ENCODE peak calls at places on chromosome 16, in nine cellular contexts. Q is psoas muscle, M is IMR-90, N is breast epithelium, U is ovary, A is HepG2, V is lower lobe of right lung, X is lung, S is left ventricle myocardium inferior. H is an unnamed sample.

GRCh38 chr16:66717112-66717675 is 20.7 kb upstream of the CMTM4 start:
- DNase-seq in A (peak; percentile 64), X (no peak), U (peak; percentile 49), V (no peak), S (peak; percentile 27), M (peak; percentile 88), N (no peak), Q (peak; percentile 33), H (no peak)

GRCh38 chr16:19410435-19411153 is 7.1 kb upstream of the TMC5 start:
- DNase-seq in U (no peak), S (no peak), M (no peak), Q (no peak), N (no peak), V (peak; percentile 80), A (no peak), X (peak; percentile 46), H (peak; percentile 34)

GRCh38 chr16:48607056-48607825 is 2.7 kb downstream of the N4BP1 start:
- DNase-seq in U (no peak), A (no peak), S (no peak), X (peak; percentile 74), V (peak; percentile 64), N (peak; percentile 65), M (peak; percentile 67), Q (no peak), H (no peak)

GRCh38 chr16:83813818-83814653 is 6.3 kb downstream of the HSBP1 start:
- DNase-seq in Q (no peak), U (peak; percentile 67), N (no peak), X (no peak), V (no peak), A (peak; percentile 73), S (no peak), M (peak; percentile 80), H (peak; percentile 21)

GRCh38 chr16:56972403-56972802 is 10.7 kb downstream of the CETP start:
- DNase-seq in X (no peak), V (no peak), U (no peak), M (no peak), S (no peak), N (no peak), A (no peak), Q (no peak), H (no peak)

GRCh38 chr16:81946206-81946605 is 65.1 kb downstream of the SDR42E1 start:
- DNase-seq in M (no peak), N (no peak), Q (no peak), U (no peak), V (no peak), A (no peak), X (no peak), S (no peak), H (no peak)

GRCh38 chr16:79845734-79846135 is 245.2 kb upstream of the MAF start:
- DNase-seq in M (no peak), X (no peak), Q (no peak), V (no peak), S (no peak), N (no peak), U (no peak), A (no peak), H (peak; percentile 30)

GRCh38 chr16:88920618-88921602 is 54.5 kb upstream of the PABPN1L start:
- DNase-seq in S (peak; percentile 85), N (no peak), U (peak; percentile 57), X (peak; percentile 62), M (peak; percentile 61), V (peak; percentile 73), A (no peak), Q (peak; percentile 78), H (no peak)

GRCh38 chr16:6728381-6728780 is 604.3 kb upstream of the RBFOX1 start:
- DNase-seq in V (no peak), N (no peak), A (no peak), Q (no peak), M (no peak), U (no peak), X (no peak), S (no peak), H (no peak)

GRCh38 chr16:4115209-4115940 is 867 bp downstream of the ADCY9 start:
- DNase-seq in Q (peak; percentile 66), N (no peak), A (no peak), V (peak; percentile 75), X (no peak), S (peak; percentile 67), U (peak; percentile 75), M (peak; percentile 74), H (peak; percentile 27)

GRCh38 chr16:23274968-23275367 is 27.1 kb upstream of the SCNN1B start:
- DNase-seq in A (peak; percentile 36), M (no peak), X (no peak), N (no peak), U (no peak), V (no peak), S (no peak), Q (no peak), H (no peak)

GRCh38 chr16:50360779-50361178 is 8.0 kb downstream of the BRD7 start:
- DNase-seq in S (no peak), N (no peak), Q (no peak), A (no peak), V (no peak), M (no peak), X (no peak), U (no peak), H (no peak)

GRCh38 chr16:81551821-81552304 is 107.3 kb downstream of the CMIP start:
- DNase-seq in N (no peak), M (peak; percentile 71), A (no peak), V (peak; percentile 41), U (no peak), Q (peak; percentile 33), X (no peak), S (peak; percentile 36), H (no peak)

GRCh38 chr16:5010576-5011329 is 23.0 kb downstream of the NAGPA start:
- DNase-seq in Q (no peak), V (no peak), X (no peak), N (no peak), S (no peak), A (peak; percentile 44), U (no peak), M (no peak), H (no peak)

GRCh38 chr16:54466233-54466632 is 179.6 kb upstream of the IRX3 start:
- DNase-seq in V (no peak), A (no peak), U (no peak), M (no peak), Q (no peak), S (no peak), X (no peak), N (no peak), H (no peak)

GRCh38 chr16:3065742-3066439 is 451 bp downstream of the IL32 start:
- DNase-seq in V (no peak), Q (no peak), N (no peak), X (no peak), S (no peak), M (no peak), A (no peak), U (no peak), H (no peak)

GRCh38 chr16:9258423-9259051 is 167.1 kb downstream of the HAPSTR1 start:
- DNase-seq in Q (peak; percentile 16), S (no peak), X (peak; percentile 30), V (no peak), U (no peak), N (no peak), A (peak; percentile 44), M (peak; percentile 1), H (peak; percentile 12)

GRCh38 chr16:9259914-9260608 is 168.6 kb downstream of the HAPSTR1 start:
- DNase-seq in V (no peak), N (no peak), U (no peak), Q (no peak), S (no peak), A (peak; percentile 56), X (no peak), M (no peak), H (no peak)

GRCh38 chr16:9257843-9258242 is 166.4 kb downstream of the HAPSTR1 start:
- DNase-seq in S (no peak), V (no peak), X (no peak), M (no peak), A (no peak), Q (no peak), U (no peak), N (no peak), H (no peak)

GRCh38 chr16:9254863-9255262 is 163.4 kb downstream of the HAPSTR1 start:
- DNase-seq in A (no peak), V (no peak), Q (no peak), M (no peak), U (no peak), X (no peak), N (no peak), S (no peak), H (no peak)

DNA sequence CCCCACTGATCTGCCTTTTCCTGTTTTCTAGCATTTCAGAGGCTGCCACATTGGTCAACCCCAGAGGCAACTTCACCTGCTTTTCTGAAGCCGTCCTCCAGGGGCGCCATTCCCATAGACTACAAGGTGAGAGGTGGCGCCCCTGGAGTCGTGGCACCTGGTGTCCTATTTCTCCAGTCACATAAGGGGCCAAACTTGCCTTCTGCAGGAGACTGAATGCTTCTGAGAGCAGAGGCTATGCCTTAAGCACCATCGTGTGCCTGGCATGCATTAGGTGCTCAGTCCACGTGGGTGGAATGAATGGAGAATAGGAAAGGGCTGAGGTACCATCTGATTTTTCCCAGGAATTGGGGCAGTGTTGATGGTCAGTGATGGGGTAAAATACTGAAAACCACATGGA is 164.8 kb downstream of the HAPSTR1 start:
- DNase-seq in U (no peak), N (no peak), Q (no peak), A (peak; percentile 66), S (peak; percentile 13), V (peak; percentile 54), X (no peak), M (no peak), H (no peak)
- TF ChIP-seq CTCF in U (no peak), N (no peak), Q (peak; percentile 6), A (peak; percentile 56), S (peak; percentile 57), V (peak; percentile 47), X (no peak), M (peak; percentile 12), H (peak; percentile 92)

GRCh38 chr16:1154887-1155331 is 2.0 kb downstream of the CACNA1H start:
- DNase-seq in V (no peak), N (no peak), Q (no peak), X (no peak), M (peak; percentile 41), S (no peak), U (no peak), A (peak; percentile 91), H (no peak)
- H3K4me3 ChIP-seq in V (peak overlapping the region; percentile 30), N (peak overlapping the region; percentile 35), Q (peak overlapping the region; percentile 43), X (no peak overlapping the region), M (no peak overlapping the region), S (peak overlapping the region; percentile 60), U (peak overlapping the region; percentile 52), A (peak overlapping the region; percentile 53), H (no peak overlapping the region)

DNA sequence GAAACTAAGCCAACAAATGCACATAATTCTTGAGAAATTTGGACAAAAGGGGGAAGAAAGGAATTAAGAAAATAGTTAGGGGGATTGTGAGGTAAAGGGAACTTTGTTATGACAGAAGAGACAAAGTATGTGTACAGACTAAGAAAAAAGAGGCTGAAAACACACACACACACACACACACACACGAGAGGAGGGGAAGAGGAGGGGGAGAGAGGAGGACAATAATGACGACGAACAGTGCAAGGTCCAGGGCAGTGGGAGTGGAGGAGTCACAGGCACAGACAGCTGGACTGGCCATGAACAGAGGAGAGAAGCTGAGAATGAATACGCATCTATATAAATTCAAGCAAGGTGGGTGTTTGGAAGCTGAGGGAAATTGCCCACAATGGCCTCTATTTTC is 44.6 kb downstream of the MARVELD3 start:
- DNase-seq in Q (no peak), V (no peak), U (no peak), S (no peak), N (no peak), A (peak; percentile 94), X (no peak), M (no peak), H (no peak)
- H3K36me3 ChIP-seq in Q (no peaks in the 10 kb centered on the region), V (peaks cover 75% of the 10 kb centered on the region), U (no peaks in the 10 kb centered on the region), S (peaks cover 83% of the 10 kb centered on the region), N (peaks cover 5% of the 10 kb centered on the region), A (peaks cover 24% of the 10 kb centered on the region), X (peaks cover 22% of the 10 kb centered on the region), M (peaks cover 23% of the 10 kb centered on the region), H (peaks cover 1% of the 10 kb centered on the region)

GRCh38 chr16:11100239-11100750 is 155.7 kb downstream of the SOCS1 start:
- DNase-seq in M (peak; percentile 100), U (peak; percentile 76), S (peak; percentile 62), A (no peak), N (peak; percentile 33), V (no peak), Q (peak; percentile 64), X (no peak), H (peak; percentile 68)
- TF ChIP-seq CTCF in M (peak; percentile 53), U (no peak), S (peak; percentile 53), A (no peak), N (peak; percentile 24), V (no peak), Q (no peak), X (no peak), H (peak; percentile 36)

H was measured in GM06990.